ENCODE peak calls at places on chromosomes 13 and 19, in four cellular contexts. One of them, this sample, is unnamed.

GRCh38 chr13:51118809-51119431 is 7.8 kb upstream of the C13orf42 start:
- DNase-seq in transverse colon: no peak
- DNase-seq in esophagus muscularis mucosa: no peak
- DNase-seq in stomach: no peak
- DNase-seq in this sample: no peak

GRCh38 chr13:45362939-45363338 is 22.0 kb upstream of the TPT1 start:
- DNase-seq in transverse colon: no peak
- DNase-seq in esophagus muscularis mucosa: no peak
- DNase-seq in stomach: no peak
- DNase-seq in this sample: no peak

GRCh38 chr19:51491586-51491985 is 10.0 kb downstream of the SIGLEC12 start:
- DNase-seq in transverse colon: no peak
- DNase-seq in esophagus muscularis mucosa: no peak
- DNase-seq in stomach: no peak
- DNase-seq in this sample: no peak

GRCh38 chr19:51090471-51090870 is 7.8 kb upstream of the KLK14 start:
- DNase-seq in transverse colon: no peak
- DNase-seq in esophagus muscularis mucosa: no peak
- DNase-seq in stomach: no peak
- DNase-seq in this sample: no peak

GRCh38 chr13:72728290-72728605 is 525 bp downstream of the BORA start:
- DNase-seq in transverse colon: no peak
- DNase-seq in esophagus muscularis mucosa: no peak
- DNase-seq in stomach: no peak
- DNase-seq in this sample: no peak

GRCh38 chr13:100131863-100132574 is 43.1 kb downstream of the PCCA start:
- DNase-seq in transverse colon: no peak
- DNase-seq in esophagus muscularis mucosa: no peak
- DNase-seq in stomach: no peak
- DNase-seq in this sample: no peak

GRCh38 chr13:112879283-112879833 is 89.7 kb upstream of the MCF2L start:
- DNase-seq in transverse colon: no peak
- DNase-seq in esophagus muscularis mucosa: no peak
- DNase-seq in stomach: no peak
- DNase-seq in this sample: no peak

GRCh38 chr19:55041627-55042343 is 3.7 kb upstream of the GP6 start:
- DNase-seq in transverse colon: no peak
- DNase-seq in esophagus muscularis mucosa: no peak
- DNase-seq in stomach: no peak
- DNase-seq in this sample: no peak

GRCh38 chr19:36686365-36687213 is 823 bp upstream of the ZNF567 start:
- DNase-seq in transverse colon: peak
- DNase-seq in esophagus muscularis mucosa: no peak
- DNase-seq in stomach: no peak
- DNase-seq in this sample: peak

GRCh38 chr19:33678796-33679195 is 57.0 kb downstream of the CHST8 start:
- DNase-seq in transverse colon: no peak
- DNase-seq in esophagus muscularis mucosa: no peak
- DNase-seq in stomach: no peak
- DNase-seq in this sample: no peak

GRCh38 chr13:113090415-113090770 is 15.2 kb upstream of the F7 start:
- DNase-seq in transverse colon: no peak
- DNase-seq in esophagus muscularis mucosa: no peak
- DNase-seq in stomach: no peak
- DNase-seq in this sample: no peak

GRCh38 chr13:50393641-50394040 is 378.4 kb downstream of the KCNRG start:
- DNase-seq in transverse colon: no peak
- DNase-seq in esophagus muscularis mucosa: no peak
- DNase-seq in stomach: no peak
- DNase-seq in this sample: no peak

GRCh38 chr19:40247178-40247577 is 20.7 kb upstream of the CCNP start:
- DNase-seq in transverse colon: no peak
- DNase-seq in esophagus muscularis mucosa: no peak
- DNase-seq in stomach: no peak
- DNase-seq in this sample: no peak

GRCh38 chr19:47730910-47731309 is 14.4 kb upstream of the NOP53 start:
- DNase-seq in transverse colon: no peak
- DNase-seq in esophagus muscularis mucosa: no peak
- DNase-seq in stomach: no peak
- DNase-seq in this sample: no peak

GRCh38 chr13:105820415-105820814 is 715.0 kb downstream of the EFNB2 start:
- DNase-seq in transverse colon: no peak
- DNase-seq in esophagus muscularis mucosa: no peak
- DNase-seq in stomach: no peak
- DNase-seq in this sample: no peak

GRCh38 chr13:26749285-26749684 is 11.3 kb downstream of the GPR12 start:
- DNase-seq in transverse colon: no peak
- DNase-seq in esophagus muscularis mucosa: peak
- DNase-seq in stomach: no peak
- DNase-seq in this sample: no peak

GRCh38 chr13:36074659-36075058 is 56.5 kb downstream of the DCLK1 start:
- DNase-seq in transverse colon: no peak
- DNase-seq in esophagus muscularis mucosa: no peak
- DNase-seq in stomach: no peak
- DNase-seq in this sample: no peak
- TF ChIP-seq POLR2AphosphoS5 in transverse colon: no peak
- TF ChIP-seq POLR2AphosphoS5 in esophagus muscularis mucosa: no peak
- TF ChIP-seq POLR2AphosphoS5 in stomach: no peak
- TF ChIP-seq POLR2AphosphoS5 in this sample: no peak

DNA sequence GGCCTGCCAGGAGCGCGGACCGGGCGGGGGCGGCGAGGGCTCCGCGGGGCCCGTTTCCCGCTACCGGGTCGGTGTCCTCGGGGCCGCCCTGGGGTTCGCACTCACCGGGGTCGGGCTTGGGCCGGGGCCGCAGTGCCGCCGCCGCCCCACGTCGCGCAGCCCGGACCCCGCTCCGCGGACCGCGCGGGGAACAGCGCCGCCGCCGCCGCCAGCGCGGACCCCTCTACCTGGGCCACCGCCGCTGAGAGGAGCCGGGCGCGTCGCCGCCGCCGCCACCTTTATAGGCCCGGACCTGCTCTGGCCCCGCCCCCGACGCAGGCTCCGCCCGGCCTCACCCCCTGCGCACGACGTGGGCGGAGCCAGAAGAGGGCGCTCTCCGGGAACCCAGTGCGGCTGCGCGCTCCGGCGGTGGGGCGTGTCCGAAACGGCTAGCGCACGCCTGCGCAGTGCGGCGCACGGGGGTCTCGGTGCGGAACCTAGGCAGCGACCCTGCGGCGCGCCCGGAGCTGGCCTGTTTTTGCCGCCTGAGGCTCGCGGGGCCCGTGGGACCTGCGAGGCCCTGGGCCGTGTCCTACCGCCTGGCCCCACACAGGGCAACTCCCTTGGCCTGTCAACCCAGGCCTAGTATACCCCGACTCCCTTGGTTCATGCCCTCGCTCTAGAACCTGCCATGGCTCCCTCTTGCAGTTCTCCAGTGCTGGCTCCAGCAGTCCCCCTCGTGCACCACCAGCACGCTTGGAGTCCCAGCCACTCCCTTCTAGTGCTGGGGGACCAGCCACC is at the start of gene MKNK2:
- DNase-seq in transverse colon: peak
- DNase-seq in esophagus muscularis mucosa: peak
- DNase-seq in stomach: peak
- DNase-seq in this sample: peak
- TF ChIP-seq POLR2A in transverse colon: peak
- TF ChIP-seq POLR2A in esophagus muscularis mucosa: peak
- TF ChIP-seq POLR2A in stomach: no peak
- TF ChIP-seq POLR2A in this sample: peak

DNA sequence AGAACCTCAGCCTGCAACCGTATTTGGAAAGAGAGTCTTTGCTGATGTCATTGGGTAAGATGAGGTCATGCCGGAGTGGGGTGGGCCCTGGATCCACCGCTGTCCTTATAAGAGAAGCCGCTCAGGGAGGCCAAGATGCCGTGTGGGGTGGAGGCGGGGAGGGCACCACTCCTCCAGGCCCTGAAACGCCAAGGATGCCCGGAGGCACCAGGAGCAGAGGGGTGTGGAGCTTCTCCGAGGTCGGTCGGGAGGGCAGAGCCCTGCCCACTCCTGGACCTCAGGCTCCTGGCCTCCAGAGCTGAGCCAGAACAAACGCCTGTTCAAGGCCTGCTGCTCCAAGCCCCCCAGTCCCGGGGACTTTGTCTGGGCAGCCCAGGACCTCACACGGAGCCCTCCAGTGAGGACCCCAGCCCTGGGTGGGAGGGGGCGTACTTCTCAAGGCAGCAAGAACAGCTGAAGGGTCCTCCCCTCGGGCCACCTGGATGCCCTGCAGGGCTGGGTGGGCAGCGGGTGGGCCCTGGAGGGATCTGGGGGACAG is 29.9 kb downstream of the PIP5K1C start:
- DNase-seq in transverse colon: peak
- DNase-seq in esophagus muscularis mucosa: peak
- DNase-seq in stomach: peak
- DNase-seq in this sample: peak
- TF ChIP-seq POLR2AphosphoS5 in transverse colon: peak
- TF ChIP-seq POLR2AphosphoS5 in esophagus muscularis mucosa: peak
- TF ChIP-seq POLR2AphosphoS5 in stomach: peak
- TF ChIP-seq POLR2AphosphoS5 in this sample: peak

DNA sequence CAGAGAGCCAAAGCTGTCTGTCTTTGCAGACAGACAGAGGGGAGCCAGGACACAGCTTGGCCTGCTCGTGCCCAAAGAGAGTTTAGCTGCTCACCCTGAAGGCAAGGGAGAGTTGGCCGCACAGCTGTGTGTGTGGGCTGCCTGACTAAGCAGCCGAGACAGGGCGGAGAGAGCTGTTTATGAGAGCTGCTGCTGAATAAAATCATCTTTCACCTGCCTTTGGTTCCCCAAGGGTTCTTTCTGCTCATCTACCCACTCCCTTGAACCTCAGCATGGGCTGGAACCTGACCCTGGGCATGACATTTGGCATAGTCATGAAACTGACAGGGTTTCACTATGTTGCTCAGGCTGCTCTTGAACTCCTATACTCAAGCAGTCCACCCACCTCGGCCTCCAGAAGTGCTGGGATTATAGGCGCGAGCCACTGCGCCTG is 98.2 kb downstream of the RBM26 start:
- DNase-seq in transverse colon: no peak
- DNase-seq in esophagus muscularis mucosa: no peak
- DNase-seq in stomach: no peak
- DNase-seq in this sample: no peak
- TF ChIP-seq POLR2A in transverse colon: no peak
- TF ChIP-seq POLR2A in esophagus muscularis mucosa: no peak
- TF ChIP-seq POLR2A in stomach: no peak
- TF ChIP-seq POLR2A in this sample: no peak

GRCh38 chr13:57569981-57570380 is 61.6 kb upstream of the PCDH17 start:
- DNase-seq in transverse colon: no peak
- DNase-seq in esophagus muscularis mucosa: no peak
- DNase-seq in stomach: no peak
- DNase-seq in this sample: no peak
- TF ChIP-seq POLR2AphosphoS5 in transverse colon: no peak
- TF ChIP-seq POLR2AphosphoS5 in esophagus muscularis mucosa: no peak
- TF ChIP-seq POLR2AphosphoS5 in stomach: no peak
- TF ChIP-seq POLR2AphosphoS5 in this sample: no peak

This sample was measured in prostate gland.